ENCODE peak calls at places on chromosomes 13 and 19, in nine cellular contexts. E is H9; B is neural progenitor cell; Y is ovary; Z is CD8-positive, alpha-beta T cell; I is left lung; O is A549; P is esophagus squamous epithelium; Q is psoas muscle. U is an unnamed sample.

GRCh38 chr13:38042771-38043170 is 173.2 kb upstream of the TRPC4 start:
- DNase-seq in E (no peak), B (no peak), Y (no peak), Z (no peak), I (no peak), O (no peak), P (no peak), Q (no peak), U (no peak)

GRCh38 chr19:23972161-23972560 is 57.5 kb downstream of the ZNF726 start:
- DNase-seq in E (no peak), B (no peak), Y (no peak), Z (no peak), I (peak), O (no peak), P (no peak), Q (no peak), U (no peak)

GRCh38 chr19:41304706-41305483 is 5.1 kb upstream of the CCDC97 start:
- DNase-seq in E (no peak), B (no peak), Y (no peak), Z (no peak), I (no peak), O (no peak), P (no peak), Q (no peak), U (no peak)

GRCh38 chr19:5851302-5851701 is at the start of gene FUT3:
- DNase-seq in E (no peak), B (no peak), Y (no peak), Z (no peak), I (no peak), O (no peak), P (no peak), Q (no peak), U (no peak)

GRCh38 chr13:42947925-42948324 is 44.1 kb downstream of the EPSTI1 start:
- DNase-seq in E (no peak), B (no peak), Y (no peak), Z (no peak), I (peak), O (no peak), P (no peak), Q (no peak), U (no peak)

GRCh38 chr19:49692102-49692599 is 1.2 kb downstream of the CPT1C start:
- DNase-seq in E (no peak), B (no peak), Y (no peak), Z (no peak), I (no peak), O (no peak), P (no peak), Q (no peak), U (no peak)

GRCh38 chr13:40590112-40590862 is 76.2 kb downstream of the FOXO1 start:
- DNase-seq in E (no peak), B (no peak), Y (no peak), Z (no peak), I (no peak), O (no peak), P (no peak), Q (no peak), U (no peak)

GRCh38 chr13:97468331-97468730 is 34.4 kb downstream of the RAP2A start:
- DNase-seq in E (no peak), B (no peak), Y (no peak), Z (no peak), I (no peak), O (no peak), P (no peak), Q (no peak), U (no peak)

GRCh38 chr19:23075031-23075733 is 41.6 kb upstream of the ZNF730 start:
- DNase-seq in E (peak), B (peak), Y (peak), Z (no peak), I (peak), O (no peak), P (no peak), Q (peak), U (no peak)

GRCh38 chr13:90447034-90447734 is 900.3 kb upstream of the MIR17HG start:
- DNase-seq in E (no peak), B (no peak), Y (no peak), Z (no peak), I (no peak), O (no peak), P (no peak), Q (no peak), U (no peak)

GRCh38 chr13:102003848-102004570 is 397.8 kb downstream of the FGF14 start:
- DNase-seq in E (no peak), B (no peak), Y (no peak), Z (no peak), I (no peak), O (no peak), P (no peak), Q (no peak), U (no peak)

GRCh38 chr13:92463134-92463533 is 763.5 kb upstream of the GPC6 start:
- DNase-seq in E (no peak), B (no peak), Y (no peak), Z (no peak), I (no peak), O (no peak), P (no peak), Q (no peak), U (no peak)

GRCh38 chr13:27334774-27335490 is 64.3 kb downstream of the RASL11A start:
- DNase-seq in E (no peak), B (no peak), Y (no peak), Z (no peak), I (no peak), O (no peak), P (no peak), Q (no peak), U (no peak)

GRCh38 chr13:34430294-34430693 is 511.8 kb upstream of the NBEA start:
- DNase-seq in E (no peak), B (no peak), Y (no peak), Z (no peak), I (no peak), O (no peak), P (no peak), Q (no peak), U (no peak)

DNA sequence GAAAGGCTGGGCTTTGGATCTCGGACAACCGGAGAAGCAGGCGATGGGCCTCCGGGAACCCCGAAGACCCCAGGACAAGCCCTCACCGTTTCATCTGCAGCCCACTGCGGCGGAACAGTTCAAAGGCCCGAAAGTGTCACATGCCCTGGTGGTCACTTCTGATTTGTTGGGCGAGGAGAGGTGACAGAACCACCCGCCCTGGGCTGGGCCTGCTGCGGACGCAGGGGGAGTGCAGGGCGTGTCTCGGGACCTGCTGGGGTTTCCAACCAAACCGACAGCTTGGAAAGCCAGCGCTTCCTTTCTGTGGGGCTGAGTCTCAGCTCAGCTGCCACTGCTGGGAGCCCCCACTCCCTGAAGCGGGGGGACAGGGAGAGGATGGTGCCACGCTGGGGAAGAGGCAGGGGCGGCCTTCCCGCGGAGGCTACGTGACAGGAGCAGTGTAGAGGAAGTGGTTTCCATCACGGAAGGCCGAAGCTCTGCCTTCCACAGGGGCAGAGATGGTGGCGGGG is 22.8 kb upstream of the ZBTB7A start:
- DNase-seq in E (no peak), B (no peak), Y (no peak), Z (peak), I (peak), O (no peak), P (no peak), Q (no peak), U (peak)
- H3K27ac ChIP-seq in E (no peak), B (peak), Y (no peak), Z (peak), I (peak), O (no peak), P (no peak), Q (no peak), U (peak)

GRCh38 chr19:7492142-7493055 is 3.6 kb upstream of the PEX11G start:
- DNase-seq in E (no peak), B (no peak), Y (no peak), Z (no peak), I (no peak), O (no peak), P (no peak), Q (no peak), U (no peak)
- H3K27ac ChIP-seq in E (no peak), B (no peak), Y (no peak), Z (no peak), I (peak), O (no peak), P (no peak), Q (no peak), U (no peak)

DNA sequence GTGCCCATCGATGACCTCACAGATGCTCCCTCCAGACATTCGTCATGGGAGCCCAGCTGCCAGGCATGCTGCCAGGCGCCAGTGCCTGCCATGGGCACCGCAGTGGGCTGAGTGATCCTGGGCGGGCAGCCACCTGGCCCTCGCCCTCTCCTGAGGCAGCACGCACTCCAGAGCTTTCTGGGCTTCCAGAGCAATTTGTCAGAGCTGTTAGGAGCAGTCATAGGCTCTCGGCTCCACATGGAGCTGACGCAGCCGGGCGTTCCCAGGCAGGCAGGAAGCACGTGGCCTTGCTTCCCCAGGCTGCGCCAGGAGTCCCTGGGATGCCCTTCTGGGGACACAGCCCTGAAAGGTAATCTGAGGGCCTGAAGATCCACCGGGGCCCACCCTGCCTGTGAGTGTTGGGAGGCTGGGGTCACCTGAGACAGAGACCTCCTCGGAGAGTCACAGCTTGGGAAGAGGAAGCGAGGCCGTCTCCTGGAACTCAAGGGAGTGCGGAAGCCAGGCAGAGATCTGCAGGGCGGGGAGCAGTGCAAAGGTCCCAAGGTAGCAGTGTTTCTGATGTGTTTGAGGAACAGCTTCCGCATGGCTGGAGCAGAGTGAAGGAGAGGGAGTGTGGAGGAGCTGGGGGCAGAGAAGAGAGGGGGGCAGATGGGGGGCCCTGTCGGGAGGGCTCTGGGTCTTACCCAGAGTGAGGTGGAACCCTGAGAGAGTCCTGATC is 50.5 kb downstream of the DPF1 start:
- DNase-seq in E (no peak), B (no peak), Y (no peak), Z (no peak), I (no peak), O (no peak), P (no peak), Q (peak), U (no peak)
- H3K27ac ChIP-seq in E (no peak), B (no peak), Y (no peak), Z (no peak), I (no peak), O (no peak), P (peak), Q (peak), U (no peak)

DNA sequence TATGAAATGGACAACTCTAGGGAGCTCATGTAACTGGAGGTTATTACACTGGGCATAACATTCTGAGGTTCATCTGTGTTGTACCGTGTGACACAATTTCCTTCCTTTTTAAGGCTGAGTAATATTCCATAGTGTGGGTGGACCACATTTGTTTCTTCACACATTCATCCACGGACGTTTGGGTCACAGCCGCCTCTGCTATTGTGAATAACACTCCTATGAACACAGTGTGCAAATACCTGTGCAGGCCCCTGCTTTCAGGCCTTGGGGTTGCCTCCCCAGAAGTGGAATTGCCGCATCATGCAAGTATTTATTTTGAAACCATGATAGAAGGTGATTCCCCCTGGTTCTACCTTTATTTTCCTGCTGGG is 63.4 kb upstream of the MCF2L start:
- DNase-seq in E (no peak), B (no peak), Y (no peak), Z (no peak), I (no peak), O (no peak), P (no peak), Q (no peak), U (no peak)
- H3K27ac ChIP-seq in E (peak), B (peak), Y (no peak), Z (no peak), I (no peak), O (no peak), P (no peak), Q (no peak), U (no peak)

GRCh38 chr19:2668188-2668763 is 34.2 kb downstream of the GNG7 start:
- DNase-seq in E (no peak), B (no peak), Y (no peak), Z (no peak), I (no peak), O (no peak), P (no peak), Q (no peak), U (no peak)
- H3K27ac ChIP-seq in E (no peak), B (no peak), Y (no peak), Z (no peak), I (no peak), O (no peak), P (no peak), Q (no peak), U (no peak)